ENCODE peak calls at places on chromosomes 13 and 19, in six cellular contexts. One of them, this sample, is unnamed.

GRCh38 chr13:66689628-66690027 is 540.5 kb downstream of the PCDH9 start:
- DNase-seq in IMR-90: peak; percentile 40
- DNase-seq in thoracic aorta: no peak
- DNase-seq in colonic mucosa: no peak
- DNase-seq in tibial artery: no peak
- DNase-seq in neural progenitor cell: peak; percentile 19
- DNase-seq in this sample: no peak

GRCh38 chr13:99436686-99437416 is 64.4 kb upstream of the TM9SF2 start:
- DNase-seq in colonic mucosa: peak; percentile 85
- DNase-seq in IMR-90: peak; percentile 83
- DNase-seq in neural progenitor cell: peak; percentile 91
- DNase-seq in thoracic aorta: peak; percentile 46
- DNase-seq in tibial artery: peak; percentile 78
- DNase-seq in this sample: no peak

GRCh38 chr13:45368571-45368970 is 27.6 kb upstream of the TPT1 start:
- DNase-seq in neural progenitor cell: no peak
- DNase-seq in IMR-90: peak; percentile 15
- DNase-seq in tibial artery: no peak
- DNase-seq in thoracic aorta: no peak
- DNase-seq in colonic mucosa: no peak
- DNase-seq in this sample: peak; percentile 5

GRCh38 chr19:38673030-38673429 is 25.6 kb downstream of the ACTN4 start:
- DNase-seq in thoracic aorta: no peak
- DNase-seq in neural progenitor cell: no peak
- DNase-seq in colonic mucosa: no peak
- DNase-seq in IMR-90: no peak
- DNase-seq in tibial artery: no peak
- DNase-seq in this sample: no peak

GRCh38 chr19:41264581-41265375 is 606 bp downstream of the HNRNPUL1 start:
- DNase-seq in colonic mucosa: peak; percentile 51
- DNase-seq in tibial artery: peak; percentile 38
- DNase-seq in IMR-90: peak; percentile 34
- DNase-seq in neural progenitor cell: peak; percentile 54
- DNase-seq in thoracic aorta: no peak
- DNase-seq in this sample: no peak

GRCh38 chr13:112253631-112254030 is 122.5 kb upstream of the SPACA7 start:
- DNase-seq in colonic mucosa: peak; percentile 3
- DNase-seq in thoracic aorta: no peak
- DNase-seq in IMR-90: no peak
- DNase-seq in tibial artery: no peak
- DNase-seq in neural progenitor cell: no peak
- DNase-seq in this sample: no peak

GRCh38 chr19:6801397-6802086 is 29.0 kb downstream of the VAV1 start:
- DNase-seq in IMR-90: no peak
- DNase-seq in tibial artery: peak; percentile 66
- DNase-seq in colonic mucosa: peak; percentile 64
- DNase-seq in thoracic aorta: no peak
- DNase-seq in neural progenitor cell: no peak
- DNase-seq in this sample: no peak

GRCh38 chr13:113643593-113643992 is 14.4 kb downstream of the ATP4B start:
- DNase-seq in thoracic aorta: no peak
- DNase-seq in colonic mucosa: no peak
- DNase-seq in IMR-90: no peak
- DNase-seq in tibial artery: no peak
- DNase-seq in neural progenitor cell: no peak
- DNase-seq in this sample: no peak

GRCh38 chr19:2782357-2782935 is 627 bp downstream of the SGTA start:
- DNase-seq in tibial artery: no peak
- DNase-seq in thoracic aorta: no peak
- DNase-seq in colonic mucosa: peak; percentile 25
- DNase-seq in neural progenitor cell: no peak
- DNase-seq in IMR-90: no peak
- DNase-seq in this sample: no peak

GRCh38 chr13:97855570-97855970 is 97.9 kb upstream of the IPO5 start:
- DNase-seq in tibial artery: no peak
- DNase-seq in colonic mucosa: peak; percentile 37
- DNase-seq in IMR-90: peak; percentile 86
- DNase-seq in neural progenitor cell: peak; percentile 88
- DNase-seq in thoracic aorta: no peak
- DNase-seq in this sample: no peak

GRCh38 chr19:13044160-13044853 is 49.0 kb downstream of the NFIX start:
- DNase-seq in colonic mucosa: no peak
- DNase-seq in tibial artery: no peak
- DNase-seq in neural progenitor cell: no peak
- DNase-seq in thoracic aorta: no peak
- DNase-seq in IMR-90: peak; percentile 62
- DNase-seq in this sample: no peak

GRCh38 chr13:44903596-44903995 is 85.7 kb downstream of the NUFIP1 start:
- DNase-seq in neural progenitor cell: peak; percentile 56
- DNase-seq in thoracic aorta: peak; percentile 22
- DNase-seq in tibial artery: peak; percentile 93
- DNase-seq in IMR-90: peak; percentile 84
- DNase-seq in colonic mucosa: peak; percentile 61
- DNase-seq in this sample: no peak

GRCh38 chr13:112756511-112756966 is 66.7 kb downstream of the ATP11A start:
- DNase-seq in neural progenitor cell: no peak
- DNase-seq in colonic mucosa: no peak
- DNase-seq in IMR-90: no peak
- DNase-seq in tibial artery: no peak
- DNase-seq in thoracic aorta: no peak
- DNase-seq in this sample: no peak

GRCh38 chr19:57903298-57904174 is 12.9 kb downstream of the ZNF417 start:
- DNase-seq in tibial artery: no peak
- DNase-seq in thoracic aorta: no peak
- DNase-seq in colonic mucosa: no peak
- DNase-seq in neural progenitor cell: peak; percentile 33
- DNase-seq in IMR-90: peak; percentile 53
- DNase-seq in this sample: no peak

GRCh38 chr19:1466018-1466460 is 13.0 kb downstream of the C19orf25 start:
- DNase-seq in IMR-90: no peak
- DNase-seq in thoracic aorta: no peak
- DNase-seq in colonic mucosa: no peak
- DNase-seq in neural progenitor cell: no peak
- DNase-seq in tibial artery: no peak
- DNase-seq in this sample: no peak

GRCh38 chr19:1466461-1467227 is 12.4 kb downstream of the C19orf25 start:
- DNase-seq in colonic mucosa: no peak
- DNase-seq in thoracic aorta: no peak
- DNase-seq in tibial artery: no peak
- DNase-seq in neural progenitor cell: peak; percentile 58
- DNase-seq in IMR-90: no peak
- DNase-seq in this sample: no peak

GRCh38 chr19:1467228-1467511 is 11.8 kb downstream of the C19orf25 start:
- DNase-seq in thoracic aorta: no peak
- DNase-seq in neural progenitor cell: no peak
- DNase-seq in tibial artery: no peak
- DNase-seq in IMR-90: no peak
- DNase-seq in colonic mucosa: no peak
- DNase-seq in this sample: no peak

GRCh38 chr19:1468274-1469199 is 10.5 kb downstream of the C19orf25 start:
- DNase-seq in IMR-90: peak; percentile 37
- DNase-seq in tibial artery: no peak
- DNase-seq in neural progenitor cell: peak; percentile 76
- DNase-seq in thoracic aorta: no peak
- DNase-seq in colonic mucosa: no peak
- DNase-seq in this sample: no peak

DNA sequence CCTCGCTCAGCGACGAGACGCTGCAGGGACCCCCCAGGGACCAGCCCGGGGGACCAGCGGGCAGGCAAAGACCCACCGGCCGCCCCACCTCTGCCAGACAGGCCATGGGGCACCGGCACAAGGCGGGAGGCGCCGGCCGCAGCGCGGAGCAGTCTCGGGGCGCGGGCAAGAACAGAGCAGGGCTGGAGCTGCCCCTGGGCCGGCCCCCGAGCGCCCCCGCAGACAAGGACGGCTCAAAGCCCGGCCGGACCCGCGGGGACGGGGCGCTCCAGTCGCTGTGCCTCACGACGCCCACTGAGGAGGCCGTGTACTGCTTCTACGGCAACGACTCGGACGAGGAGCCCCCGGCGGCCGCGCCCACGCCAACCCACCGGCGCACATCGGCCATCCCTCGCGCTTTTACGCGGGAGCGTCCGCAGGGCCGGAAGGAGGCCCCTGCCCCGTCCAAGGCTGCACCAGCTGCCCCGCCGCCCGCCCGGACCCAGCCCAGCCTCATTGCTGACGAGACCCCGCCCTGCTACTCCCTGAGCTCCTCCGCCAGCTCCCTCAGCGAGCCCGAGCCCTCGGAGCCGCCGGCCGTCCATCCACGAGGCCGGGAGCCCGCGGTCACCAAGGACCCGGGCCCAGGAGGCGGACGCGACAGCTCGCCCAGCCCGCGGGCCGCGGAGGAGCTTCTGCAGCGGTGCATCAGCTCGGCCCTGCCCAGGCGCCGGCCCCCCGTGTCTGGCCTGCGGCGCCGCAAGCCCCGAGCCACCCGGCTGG is 11.3 kb downstream of the C19orf25 start:
- DNase-seq in neural progenitor cell: peak; percentile 66
- DNase-seq in IMR-90: no peak
- DNase-seq in thoracic aorta: no peak
- DNase-seq in tibial artery: no peak
- DNase-seq in colonic mucosa: no peak
- DNase-seq in this sample: no peak
- H3K27me3 ChIP-seq in neural progenitor cell: peaks cover 99% of the 10 kb centered on the region
- H3K27me3 ChIP-seq in IMR-90: peaks cover 66% of the 10 kb centered on the region
- H3K27me3 ChIP-seq in thoracic aorta: peaks cover 35% of the 10 kb centered on the region
- H3K27me3 ChIP-seq in tibial artery: peaks cover 24% of the 10 kb centered on the region
- H3K27me3 ChIP-seq in colonic mucosa: peaks cover 75% of the 10 kb centered on the region
- H3K27me3 ChIP-seq in this sample: peaks cover 64% of the 10 kb centered on the region

GRCh38 chr13:28492527-28493367 is 2.2 kb downstream of the FLT1 start:
- DNase-seq in tibial artery: no peak
- DNase-seq in colonic mucosa: no peak
- DNase-seq in neural progenitor cell: peak; percentile 46
- DNase-seq in thoracic aorta: no peak
- DNase-seq in IMR-90: no peak
- DNase-seq in this sample: no peak
- H3K27ac ChIP-seq in tibial artery: no peak overlapping the region
- H3K27ac ChIP-seq in colonic mucosa: no peak overlapping the region
- H3K27ac ChIP-seq in neural progenitor cell: no peak overlapping the region
- H3K27ac ChIP-seq in thoracic aorta: no peak overlapping the region
- H3K27ac ChIP-seq in IMR-90: no peak overlapping the region
- H3K27ac ChIP-seq in this sample: no peak overlapping the region

GRCh38 chr13:94710881-94711560 is 1.3 kb downstream of the SOX21 start:
- DNase-seq in tibial artery: no peak
- DNase-seq in neural progenitor cell: peak; percentile 77
- DNase-seq in thoracic aorta: no peak
- DNase-seq in IMR-90: no peak
- DNase-seq in colonic mucosa: no peak
- DNase-seq in this sample: peak; percentile 59

GRCh38 chr13:94710081-94710809 is 2.1 kb downstream of the SOX21 start:
- DNase-seq in colonic mucosa: no peak
- DNase-seq in neural progenitor cell: peak; percentile 84
- DNase-seq in thoracic aorta: no peak
- DNase-seq in tibial artery: no peak
- DNase-seq in IMR-90: no peak
- DNase-seq in this sample: no peak

GRCh38 chr13:94712287-94712811 is at the start of gene SOX21:
- DNase-seq in neural progenitor cell: peak; percentile 87
- DNase-seq in thoracic aorta: no peak
- DNase-seq in colonic mucosa: no peak
- DNase-seq in IMR-90: no peak
- DNase-seq in tibial artery: no peak
- DNase-seq in this sample: peak; percentile 49

GRCh38 chr13:94712812-94713555 is 639 bp upstream of the SOX21 start:
- DNase-seq in thoracic aorta: no peak
- DNase-seq in colonic mucosa: no peak
- DNase-seq in tibial artery: no peak
- DNase-seq in IMR-90: peak; percentile 46
- DNase-seq in neural progenitor cell: peak; percentile 92
- DNase-seq in this sample: peak; percentile 62

DNA sequence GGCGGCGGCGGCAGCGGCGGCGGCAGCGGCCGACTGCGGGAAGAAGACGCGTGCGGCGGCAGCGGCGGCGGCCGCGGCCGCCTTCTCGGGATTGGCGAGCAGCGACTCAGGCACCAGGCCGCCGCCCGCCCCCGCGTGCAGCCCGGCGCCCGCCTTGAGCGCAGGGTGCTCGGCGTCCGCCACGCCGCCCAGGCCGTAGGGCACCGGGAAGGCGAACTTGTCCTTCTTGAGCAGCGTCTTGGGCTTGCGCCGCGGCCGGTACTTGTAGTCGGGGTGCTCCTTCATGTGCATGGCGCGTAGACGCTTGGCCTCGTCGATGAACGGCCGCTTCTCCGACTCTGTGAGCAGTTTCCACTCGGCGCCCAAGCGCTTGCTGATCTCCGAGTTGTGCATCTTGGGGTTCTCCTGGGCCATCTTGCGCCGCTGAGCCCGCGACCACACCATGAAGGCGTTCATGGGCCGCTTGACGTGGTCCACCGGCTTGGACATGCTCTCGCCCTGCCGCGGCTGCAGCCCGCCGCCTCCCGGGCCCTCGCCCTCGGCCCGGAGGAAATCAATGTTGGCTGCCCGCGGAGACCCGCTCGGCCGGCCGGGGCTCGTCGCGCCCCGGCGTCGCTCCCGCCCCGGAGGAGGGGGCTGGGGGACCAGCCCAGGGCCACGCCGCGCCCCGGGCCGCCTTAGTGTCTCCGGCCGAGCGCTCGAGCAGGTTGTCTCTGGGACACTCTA is 621 bp downstream of the SOX21 start:
- DNase-seq in IMR-90: no peak
- DNase-seq in tibial artery: no peak
- DNase-seq in colonic mucosa: no peak
- DNase-seq in thoracic aorta: no peak
- DNase-seq in neural progenitor cell: peak; percentile 61
- DNase-seq in this sample: peak; percentile 58
- H3K4me1 ChIP-seq in IMR-90: peaks cover 3% of the 10 kb centered on the region
- H3K4me1 ChIP-seq in tibial artery: peaks cover 44% of the 10 kb centered on the region
- H3K4me1 ChIP-seq in colonic mucosa: no peaks in the 10 kb centered on the region
- H3K4me1 ChIP-seq in thoracic aorta: peaks cover 37% of the 10 kb centered on the region
- H3K4me1 ChIP-seq in neural progenitor cell: peaks cover 29% of the 10 kb centered on the region
- H3K4me1 ChIP-seq in this sample: no peaks in the 10 kb centered on the region

GRCh38 chr13:43800828-43801227 is 14.1 kb upstream of the ENOX1 start:
- DNase-seq in IMR-90: no peak
- DNase-seq in neural progenitor cell: no peak
- DNase-seq in thoracic aorta: no peak
- DNase-seq in colonic mucosa: no peak
- DNase-seq in tibial artery: no peak
- DNase-seq in this sample: no peak
- H3K27me3 ChIP-seq in IMR-90: no peaks in the 10 kb centered on the region
- H3K27me3 ChIP-seq in neural progenitor cell: no peaks in the 10 kb centered on the region
- H3K27me3 ChIP-seq in thoracic aorta: no peaks in the 10 kb centered on the region
- H3K27me3 ChIP-seq in colonic mucosa: no peaks in the 10 kb centered on the region
- H3K27me3 ChIP-seq in tibial artery: no peaks in the 10 kb centered on the region
- H3K27me3 ChIP-seq in this sample: no peaks in the 10 kb centered on the region

GRCh38 chr19:16541526-16542044 is 652 bp downstream of the CHERP start:
- DNase-seq in tibial artery: no peak
- DNase-seq in thoracic aorta: no peak
- DNase-seq in neural progenitor cell: peak; percentile 51
- DNase-seq in IMR-90: peak; percentile 11
- DNase-seq in colonic mucosa: no peak
- DNase-seq in this sample: no peak

GRCh38 chr19:16544468-16545231 is 2.4 kb upstream of the CHERP start:
- DNase-seq in tibial artery: no peak
- DNase-seq in neural progenitor cell: no peak
- DNase-seq in thoracic aorta: no peak
- DNase-seq in IMR-90: no peak
- DNase-seq in colonic mucosa: no peak
- DNase-seq in this sample: no peak

GRCh38 chr19:16540948-16541347 is 1.3 kb downstream of the CHERP start:
- DNase-seq in neural progenitor cell: no peak
- DNase-seq in IMR-90: no peak
- DNase-seq in colonic mucosa: no peak
- DNase-seq in thoracic aorta: no peak
- DNase-seq in tibial artery: no peak
- DNase-seq in this sample: no peak

GRCh38 chr19:16542045-16542893 is at the start of gene CHERP:
- DNase-seq in neural progenitor cell: peak; percentile 98
- DNase-seq in colonic mucosa: peak; percentile 94
- DNase-seq in thoracic aorta: peak; percentile 65
- DNase-seq in tibial artery: peak; percentile 89
- DNase-seq in IMR-90: peak; percentile 91
- DNase-seq in this sample: peak; percentile 91

GRCh38 chr19:16542894-16543498 is 759 bp upstream of the CHERP start:
- DNase-seq in IMR-90: no peak
- DNase-seq in thoracic aorta: no peak
- DNase-seq in tibial artery: no peak
- DNase-seq in neural progenitor cell: peak; percentile 13
- DNase-seq in colonic mucosa: no peak
- DNase-seq in this sample: no peak
- H3K27ac ChIP-seq in IMR-90: peak overlapping the region; percentile 77
- H3K27ac ChIP-seq in thoracic aorta: peak overlapping the region; percentile 79
- H3K27ac ChIP-seq in tibial artery: peak overlapping the region; percentile 89
- H3K27ac ChIP-seq in neural progenitor cell: peak overlapping the region; percentile 54
- H3K27ac ChIP-seq in colonic mucosa: peak overlapping the region; percentile 87
- H3K27ac ChIP-seq in this sample: peak overlapping the region; percentile 61